ENCODE peak calls at places on chromosomes 13 and 19, in four cellular contexts. R is COR-L47, H is GM12891, S is PC-3. Z is an unnamed sample.

GRCh38 chr19:17706750-17707181 is 12.5 kb upstream of the MAP1S start:
- DNase-seq in H (no peak), S (no peak), R (no peak), Z (no peak)

GRCh38 chr19:6030214-6030507 is 52.2 kb upstream of the RANBP3 start:
- DNase-seq in S (peak; percentile 31), R (no peak), H (no peak), Z (no peak)

GRCh38 chr13:79246575-79246949 is 159.5 kb downstream of the RBM26 start:
- DNase-seq in S (peak; percentile 18), R (peak; percentile 27), H (no peak), Z (no peak)

GRCh38 chr19:43362745-43363144 is 9.3 kb downstream of the CD177 start:
- DNase-seq in S (no peak), R (no peak), H (no peak), Z (no peak)

GRCh38 chr19:48102870-48103751 is 7.5 kb downstream of the PLA2G4C start:
- DNase-seq in R (peak; percentile 7), S (peak; percentile 59), H (no peak), Z (no peak)

GRCh38 chr13:76438050-76438449 is 448.2 kb downstream of the KCTD12 start:
- DNase-seq in H (no peak), R (no peak), S (peak; percentile 63), Z (no peak)

GRCh38 chr13:73676550-73677040 is 457.6 kb downstream of the KLF12 start:
- DNase-seq in H (no peak), R (no peak), S (no peak), Z (no peak)

GRCh38 chr19:34314437-34315313 is 50.3 kb upstream of the GPI start:
- DNase-seq in S (no peak), H (no peak), R (no peak), Z (no peak)

GRCh38 chr13:80141114-80141849 is 199.6 kb downstream of the SPRY2 start:
- DNase-seq in H (no peak), R (no peak), S (no peak), Z (no peak)

GRCh38 chr19:3785464-3785937 is 680 bp downstream of the MATK start:
- DNase-seq in H (no peak), S (no peak), R (no peak), Z (no peak)

GRCh38 chr19:42074513-42075363 is 1.2 kb upstream of the ZNF574 start:
- DNase-seq in R (no peak), S (no peak), H (no peak), Z (no peak)

GRCh38 chr13:66528139-66528538 is 702.0 kb downstream of the PCDH9 start:
- DNase-seq in R (no peak), S (no peak), H (no peak), Z (no peak)

GRCh38 chr13:26759907-26760834 is at the start of gene GPR12:
- DNase-seq in S (no peak), H (no peak), R (no peak), Z (no peak)